ENCODE peak calls at places on chromosomes 3 and 15, in eight cellular contexts. C is endothelial cell; M is H9; G is fibroblast of mammary gland; U is omental fat pad; V is CD8-positive, alpha-beta T cell; Z is stomach; E is progenitor cell of endocrine pancreas. D is an unnamed sample.

GRCh38 chr15:87713405-87713995 is 543.0 kb downstream of the NTRK3 start:
- DNase-seq in C (no peak), M (no peak), G (no peak), U (no peak), V (no peak), Z (no peak), E (no peak), D (no peak)

GRCh38 chr3:64187065-64187959 is 38.0 kb downstream of the PRICKLE2 start:
- DNase-seq in C (no peak), M (no peak), G (peak; percentile 97), U (no peak), V (no peak), Z (peak; percentile 40), E (no peak), D (peak; percentile 66)

GRCh38 chr3:58588030-58588614 is 10.9 kb upstream of the FAM107A start:
- DNase-seq in C (peak; percentile 65), M (peak; percentile 64), G (peak; percentile 29), U (no peak), V (no peak), Z (no peak), E (peak; percentile 65), D (peak; percentile 65)

GRCh38 chr3:187403768-187404270 is 35.6 kb downstream of the RTP4 start:
- DNase-seq in C (no peak), M (no peak), G (peak; percentile 100), U (no peak), V (no peak), Z (no peak), E (no peak), D (no peak)

GRCh38 chr3:188315563-188315962 is 161.6 kb downstream of the LPP start:
- DNase-seq in C (no peak), M (no peak), G (peak; percentile 48), U (no peak), V (no peak), Z (no peak), E (no peak), D (no peak)

GRCh38 chr3:52527039-52527731 is 6.5 kb downstream of the NT5DC2 start:
- DNase-seq in C (no peak), M (no peak), G (no peak), U (no peak), V (no peak), Z (no peak), E (no peak), D (no peak)

GRCh38 chr3:122680381-122681293 is at the start of gene PARP14:
- DNase-seq in C (peak; percentile 60), M (peak; percentile 67), G (peak; percentile 62), U (peak; percentile 27), V (peak; percentile 69), Z (peak; percentile 79), E (peak; percentile 27), D (peak; percentile 64)

GRCh38 chr3:101619734-101620133 is 45.8 kb downstream of the PCNP start:
- DNase-seq in C (no peak), M (no peak), G (no peak), U (no peak), V (no peak), Z (no peak), E (no peak), D (no peak)

GRCh38 chr15:100033140-100033857 is 300.1 kb upstream of the LYSMD4 start:
- DNase-seq in C (no peak), M (no peak), G (peak; percentile 25), U (no peak), V (no peak), Z (no peak), E (no peak), D (no peak)

GRCh38 chr3:156803949-156804741 is 22.0 kb upstream of the LEKR1 start:
- DNase-seq in C (no peak), M (no peak), G (no peak), U (no peak), V (no peak), Z (no peak), E (no peak), D (no peak)

GRCh38 chr15:75904241-75904631 is 558 bp downstream of the FBXO22 start:
- DNase-seq in C (peak; percentile 37), M (peak; percentile 47), G (peak; percentile 37), U (no peak), V (no peak), Z (peak; percentile 29), E (peak; percentile 23), D (peak; percentile 60)

GRCh38 chr3:49787182-49787464 is 781 bp upstream of the IP6K1 start:
- DNase-seq in C (no peak), M (no peak), G (peak; percentile 22), U (no peak), V (no peak), Z (no peak), E (no peak), D (no peak)

GRCh38 chr3:50428007-50428633 is 68.8 kb upstream of the TMEM115 start:
- DNase-seq in C (no peak), M (no peak), G (no peak), U (no peak), V (peak; percentile 17), Z (no peak), E (no peak), D (no peak)

GRCh38 chr15:38941399-38941953 is 376.9 kb upstream of the RASGRP1 start:
- DNase-seq in C (no peak), M (no peak), G (peak; percentile 18), U (no peak), V (no peak), Z (no peak), E (no peak), D (no peak)

GRCh38 chr3:134346744-134347143 is 27.5 kb downstream of the AMOTL2 start:
- DNase-seq in C (no peak), M (no peak), G (no peak), U (no peak), V (no peak), Z (no peak), E (no peak), D (no peak)

GRCh38 chr15:23564798-23565394 is 578 bp upstream of the MKRN3 start:
- DNase-seq in C (no peak), M (no peak), G (no peak), U (no peak), V (no peak), Z (no peak), E (no peak), D (no peak)

GRCh38 chr15:70902105-70902504 is 9.5 kb downstream of the LRRC49 start:
- DNase-seq in C (no peak), M (no peak), G (peak; percentile 82), U (no peak), V (no peak), Z (no peak), E (no peak), D (no peak)

GRCh38 chr15:90035095-90035834 is 34.1 kb downstream of the ZNF710 start:
- DNase-seq in C (no peak), M (no peak), G (peak; percentile 38), U (no peak), V (peak; percentile 43), Z (peak; percentile 83), E (no peak), D (no peak)

GRCh38 chr3:78917541-78917940 is 850.3 kb downstream of the ROBO1 start:
- DNase-seq in C (no peak), M (no peak), G (no peak), U (no peak), V (no peak), Z (no peak), E (no peak), D (no peak)

GRCh38 chr15:67105065-67105951 is 39.9 kb downstream of the SMAD3 start:
- DNase-seq in C (no peak), M (no peak), G (peak; percentile 97), U (no peak), V (no peak), Z (peak; percentile 57), E (no peak), D (no peak)
- TF ChIP-seq CTCF in C (no peak), M (peak; percentile 12), G (no peak), U (no peak), V (no peak), Z (no peak), E (no peak), D (no peak)

DNA sequence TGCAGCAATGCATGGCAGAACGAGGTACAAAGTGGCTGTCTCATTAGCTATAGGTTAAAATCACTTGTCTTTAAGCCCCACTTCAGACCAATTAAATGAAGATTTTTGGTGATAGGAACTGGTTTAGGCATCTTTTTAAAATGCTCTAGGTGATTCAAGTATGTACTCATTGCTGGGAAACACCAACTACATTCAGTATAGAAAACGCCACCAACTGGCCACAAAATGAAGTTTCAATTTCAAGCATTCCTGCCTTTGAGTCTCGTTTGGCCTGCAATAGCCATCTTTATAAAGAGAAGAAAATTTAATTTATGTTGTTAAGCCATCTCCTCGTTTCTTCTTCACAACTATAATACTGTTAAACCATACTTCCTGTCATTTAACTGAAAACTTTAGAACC is 587.9 kb downstream of the GBE1 start:
- DNase-seq in C (peak; percentile 18), M (peak; percentile 25), G (no peak), U (no peak), V (no peak), Z (no peak), E (no peak), D (no peak)
- TF ChIP-seq CTCF in C (peak; percentile 49), M (peak; percentile 70), G (no peak), U (no peak), V (no peak), Z (no peak), E (peak; percentile 49), D (no peak)

DNA sequence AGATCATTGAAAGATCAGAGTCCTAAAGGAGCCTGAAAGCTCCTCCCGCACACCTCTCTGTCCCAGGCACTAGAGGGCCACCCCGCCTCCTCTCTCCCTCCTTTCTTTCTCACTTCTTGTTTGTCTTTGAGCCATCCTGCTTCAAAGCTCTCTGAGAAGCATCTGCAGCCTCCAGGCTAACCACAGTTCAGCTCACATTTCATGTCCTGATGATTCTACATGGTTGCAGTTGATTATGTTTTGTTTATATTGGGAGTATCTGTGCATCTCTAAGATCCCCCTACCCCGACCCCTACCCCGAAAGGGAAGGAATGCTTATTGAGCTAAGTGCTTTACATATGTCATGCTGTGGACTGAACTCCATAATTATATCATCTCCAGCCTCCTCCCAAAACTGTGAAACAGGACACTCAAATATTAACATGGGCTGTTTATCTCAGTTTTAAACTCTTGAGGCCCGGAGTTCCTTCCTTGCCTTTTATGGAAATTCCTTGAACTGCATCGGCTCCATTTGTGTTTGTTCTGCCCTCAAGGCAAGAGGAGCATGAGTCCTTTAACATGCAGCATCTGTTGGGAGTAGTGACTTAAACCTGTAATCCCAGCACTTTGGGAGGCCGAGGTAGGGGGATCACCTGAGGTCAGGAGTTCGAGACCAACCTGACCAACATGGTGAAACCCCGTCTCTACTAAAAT is 30.9 kb downstream of the MGLL start:
- DNase-seq in C (no peak), M (peak; percentile 62), G (peak; percentile 77), U (no peak), V (no peak), Z (peak; percentile 35), E (no peak), D (no peak)
- TF ChIP-seq CTCF in C (no peak), M (peak; percentile 59), G (peak; percentile 36), U (no peak), V (no peak), Z (no peak), E (peak; percentile 22), D (no peak)

DNA sequence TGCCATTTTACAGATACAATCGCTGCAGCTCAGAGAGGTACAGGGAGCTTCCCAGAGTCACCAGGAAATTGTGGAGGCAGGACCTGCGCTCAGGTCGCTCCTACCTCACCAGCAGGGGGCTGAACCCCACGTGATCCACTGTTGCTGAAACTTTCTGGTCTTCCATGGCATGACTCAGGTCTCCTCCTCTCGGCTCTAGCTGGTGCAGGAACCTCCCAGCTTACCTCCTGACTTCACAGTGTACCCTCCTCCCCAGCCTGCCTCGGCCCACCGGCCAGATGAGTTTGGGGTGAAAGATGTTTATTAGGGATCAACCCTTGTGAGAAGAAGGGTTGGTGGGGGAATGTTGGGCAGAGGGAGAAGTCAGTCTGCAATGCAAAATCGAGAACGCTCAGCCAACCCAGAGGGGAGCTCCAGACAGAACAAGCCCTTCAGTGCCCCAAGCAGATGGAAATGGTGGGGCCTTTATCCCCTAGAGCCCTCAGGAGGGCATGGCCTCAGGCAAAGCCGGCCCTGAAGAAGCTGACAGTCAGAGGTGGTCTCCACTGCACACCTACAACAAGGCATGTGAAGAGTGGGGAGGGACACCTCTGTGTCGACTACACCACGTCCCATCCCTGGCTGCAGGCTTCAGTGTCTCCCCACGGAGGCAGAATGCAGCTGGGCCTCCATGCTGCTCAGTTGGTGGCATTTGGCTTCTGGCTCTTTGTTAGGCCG is 118.6 kb upstream of the PRR20G start:
- DNase-seq in C (no peak), M (peak; percentile 61), G (peak; percentile 14), U (no peak), V (no peak), Z (peak; percentile 28), E (no peak), D (no peak)
- TF ChIP-seq CTCF in C (peak; percentile 49), M (peak; percentile 43), G (peak; percentile 25), U (no peak), V (no peak), Z (no peak), E (peak; percentile 44), D (no peak)

D was measured in mesothelial cell of epicardium.